ENCODE peak calls at places on chromosomes 16 and 17, in six cellular contexts. X, C, K, P, V and Y are unnamed samples.

GRCh38 chr16:30924797-30925645 is 1.6 kb downstream of the FBXL19 start:
- DNase-seq in K (no peak), P (no peak), C (no peak), X (no peak), V (no peak), Y (no peak)

GRCh38 chr16:30924086-30924714 is 828 bp downstream of the FBXL19 start:
- DNase-seq in C (no peak), V (peak; percentile 48), K (peak; percentile 87), P (no peak), X (no peak), Y (no peak)

GRCh38 chr17:80952291-80952690 is 39.4 kb upstream of the CHMP6 start:
- DNase-seq in K (peak; percentile 69), X (peak; percentile 55), V (peak; percentile 6), C (no peak), P (no peak), Y (no peak)

GRCh38 chr17:77087650-77088454 is 52.9 kb upstream of the SEC14L1 start:
- DNase-seq in C (no peak), X (no peak), K (no peak), V (no peak), P (no peak), Y (no peak)

GRCh38 chr16:81675662-81676535 is 103.2 kb upstream of the PLCG2 start:
- DNase-seq in P (no peak), K (peak; percentile 37), X (no peak), C (no peak), V (no peak), Y (no peak)

GRCh38 chr16:19359556-19359955 is 58.1 kb upstream of the TMC5 start:
- DNase-seq in V (no peak), X (no peak), C (no peak), K (no peak), P (no peak), Y (no peak)

GRCh38 chr16:4498546-4499195 is 22.5 kb downstream of the HMOX2 start:
- DNase-seq in K (no peak), X (no peak), C (peak; percentile 36), V (no peak), P (no peak), Y (peak; percentile 74)

GRCh38 chr17:732788-733720 is 658 bp downstream of the TLCD3A start:
- DNase-seq in K (peak; percentile 87), X (peak; percentile 75), C (peak; percentile 47), V (peak; percentile 59), P (peak; percentile 22), Y (peak; percentile 58)

GRCh38 chr17:80337195-80337895 is 76.7 kb downstream of the RNF213 start:
- DNase-seq in K (no peak), P (no peak), X (peak; percentile 52), C (no peak), V (no peak), Y (no peak)

GRCh38 chr17:21028192-21028591 is 14.6 kb downstream of the USP22 start:
- DNase-seq in X (no peak), C (no peak), K (no peak), P (no peak), V (no peak), Y (no peak)

GRCh38 chr17:43875476-43876147 is 28.6 kb downstream of the CD300LG start:
- DNase-seq in V (no peak), C (no peak), X (no peak), P (no peak), K (peak; percentile 37), Y (no peak)

GRCh38 chr17:238071-238963 is 56.9 kb upstream of the DOC2B start:
- DNase-seq in X (peak; percentile 40), K (peak; percentile 27), C (no peak), P (no peak), V (peak; percentile 9), Y (no peak)

GRCh38 chr17:40777459-40777858 is 4.9 kb downstream of the KRT27 start:
- DNase-seq in C (no peak), K (no peak), P (no peak), V (no peak), X (no peak), Y (no peak)

GRCh38 chr17:10447035-10447931 is 22.1 kb downstream of the MYH4 start:
- DNase-seq in X (no peak), V (no peak), C (no peak), P (no peak), K (no peak), Y (no peak)

GRCh38 chr17:73349138-73349537 is 37.3 kb upstream of the CDC42EP4 start:
- DNase-seq in P (no peak), V (no peak), K (no peak), C (no peak), X (peak; percentile 82), Y (no peak)

GRCh38 chr17:80474231-80474932 is 2.0 kb downstream of the NPTX1 start:
- DNase-seq in X (peak; percentile 84), C (peak; percentile 69), K (peak; percentile 45), V (no peak), P (no peak), Y (no peak)

GRCh38 chr17:62869885-62870580 is 61.9 kb upstream of the MARCHF10 start:
- DNase-seq in C (no peak), K (no peak), P (no peak), V (peak; percentile 45), X (no peak), Y (peak; percentile 89)

GRCh38 chr16:49273771-49274170 is 7.9 kb downstream of the CBLN1 start:
- DNase-seq in X (no peak), V (no peak), K (no peak), C (no peak), P (no peak), Y (no peak)

GRCh38 chr16:8407351-8407750 is 183.0 kb downstream of the TMEM114 start:
- DNase-seq in C (no peak), K (no peak), X (no peak), P (no peak), V (no peak), Y (no peak)

GRCh38 chr16:83345846-83346245 is 461.9 kb upstream of the HSBP1 start:
- DNase-seq in P (no peak), V (no peak), C (no peak), X (no peak), K (no peak), Y (no peak)

GRCh38 chr16:490768-491167 is 36.7 kb upstream of the CAPN15 start:
- DNase-seq in C (no peak), V (no peak), P (no peak), X (no peak), K (no peak), Y (no peak)

GRCh38 chr17:50908860-50909764 is 43.0 kb upstream of the TOB1 start:
- DNase-seq in P (no peak), X (no peak), C (peak; percentile 68), V (peak; percentile 57), K (peak; percentile 91), Y (no peak)

GRCh38 chr17:40062347-40063033 is at the start of gene THRA:
- DNase-seq in C (peak; percentile 46), X (peak; percentile 88), P (peak; percentile 79), K (peak; percentile 88), V (peak; percentile 53), Y (no peak)

GRCh38 chr17:77959926-77960521 is 1.5 kb downstream of the TNRC6C start:
- DNase-seq in C (no peak), P (no peak), X (no peak), K (no peak), V (no peak), Y (no peak)

GRCh38 chr16:12081048-12081404 is 104.5 kb downstream of the SNX29 start:
- DNase-seq in V (no peak), X (peak; percentile 52), K (no peak), C (no peak), P (no peak), Y (no peak)

DNA sequence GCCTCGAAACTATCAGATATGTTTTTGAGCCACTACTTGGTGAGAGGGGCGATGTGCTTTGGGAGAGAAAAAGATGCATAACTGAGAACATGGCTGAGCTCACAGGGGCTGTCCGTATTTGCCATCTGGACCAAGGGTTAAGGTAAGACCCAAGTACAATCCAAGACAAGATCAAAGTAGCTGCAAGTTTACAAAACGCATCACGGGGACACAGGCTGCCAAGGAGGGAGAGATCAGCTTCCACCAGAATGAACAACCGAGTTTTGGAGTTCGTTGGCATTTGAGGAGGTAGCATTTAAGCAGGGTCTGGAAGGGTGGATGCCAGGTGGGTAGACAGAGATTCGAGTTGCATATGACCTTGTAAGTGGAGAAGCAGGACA is 2.2 kb downstream of the PITPNC1 start:
- DNase-seq in X (no peak), P (no peak), K (no peak), C (no peak), V (no peak), Y (no peak)
- TF ChIP-seq CTCF in X (no peak), P (no peak), K (no peak), C (no peak), V (no peak), Y (no peak)

GRCh38 chr17:38733315-38734234 is 3.4 kb downstream of the CISD3 start:
- DNase-seq in P (no peak), X (no peak), V (no peak), K (no peak), C (no peak), Y (no peak)
- TF ChIP-seq CTCF in P (no peak), X (no peak), V (no peak), K (peak; percentile 23), C (no peak), Y (peak; percentile 27)

DNA sequence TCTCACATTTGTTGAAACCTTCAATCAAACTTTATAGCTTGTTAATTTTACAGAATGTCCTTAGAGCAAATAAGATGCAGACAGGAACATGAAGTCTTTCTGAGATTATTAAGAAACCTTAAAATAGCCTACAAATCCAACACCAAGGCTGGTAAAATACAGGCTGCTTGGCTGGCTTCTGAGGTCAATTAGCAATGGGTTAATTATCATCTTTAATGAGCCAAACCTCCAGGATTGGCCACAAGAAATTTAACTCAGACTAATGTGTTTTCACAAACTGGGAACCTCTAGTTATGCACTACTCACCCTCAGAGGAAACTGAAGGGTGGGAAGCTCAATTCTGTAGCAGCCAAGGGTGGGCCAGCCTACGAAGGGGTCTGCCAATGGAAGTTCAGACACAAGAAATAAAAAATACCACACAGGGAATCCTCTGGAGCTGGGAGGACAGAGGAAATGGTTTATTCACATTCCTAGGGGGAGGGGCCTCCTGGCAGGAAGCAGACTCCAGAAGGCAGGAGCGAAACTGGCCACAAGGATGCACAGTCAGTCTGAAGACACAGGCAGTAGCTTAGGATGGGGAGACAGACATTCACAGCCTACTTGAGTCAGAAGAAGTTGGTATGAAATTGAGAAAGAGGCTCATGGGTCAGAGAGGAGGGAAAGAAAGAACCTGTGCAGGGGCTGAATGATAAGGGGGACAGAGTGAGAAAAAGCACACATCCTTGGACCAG is 36.1 kb downstream of the HIC1 start:
- DNase-seq in V (peak; percentile 65), K (peak; percentile 84), P (no peak), C (peak; percentile 54), X (peak; percentile 90), Y (peak; percentile 71)
- TF ChIP-seq CTCF in V (no peak), K (peak; percentile 3), P (no peak), C (no peak), X (peak; percentile 39), Y (peak; percentile 12)

GRCh38 chr16:13181432-13181831 is 280.0 kb downstream of the SHISA9 start:
- DNase-seq in X (no peak), V (no peak), C (no peak), K (no peak), P (no peak), Y (no peak)

GRCh38 chr16:13189250-13189649 is 287.9 kb downstream of the SHISA9 start:
- DNase-seq in C (no peak), P (no peak), V (no peak), X (no peak), K (no peak), Y (no peak)

DNA sequence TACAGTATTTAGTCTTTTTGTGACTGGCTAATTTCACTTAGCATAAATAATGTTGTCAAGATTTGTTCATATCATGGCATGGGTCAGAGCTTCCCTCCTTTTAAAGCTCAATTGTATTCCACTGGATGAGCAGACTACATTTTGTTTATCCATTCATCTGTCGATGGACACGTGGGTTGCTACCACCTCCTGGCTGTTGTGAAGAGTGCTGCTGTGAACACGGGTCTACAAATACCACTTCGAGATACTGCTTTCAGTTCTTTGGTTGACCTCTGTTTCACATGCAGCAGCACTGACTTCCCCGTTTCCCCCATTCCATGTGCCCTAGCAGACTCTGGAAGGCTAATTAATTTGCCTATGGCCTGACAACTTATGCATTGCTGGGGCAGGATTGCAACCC is 285.4 kb downstream of the SHISA9 start:
- DNase-seq in C (peak; percentile 22), K (no peak), V (peak; percentile 17), X (no peak), P (no peak), Y (no peak)
- TF ChIP-seq CTCF in C (no peak), K (peak; percentile 26), V (no peak), X (no peak), P (no peak), Y (no peak)